ENCODE peak calls at places on chromosomes 3 and 15, in four cellular contexts. J, H, A and Q are unnamed samples.

GRCh38 chr3:13235079-13235478 is 161.8 kb upstream of the IQSEC1 start:
- DNase-seq in J (no peak), H (no peak), A (no peak), Q (no peak)

GRCh38 chr3:41327718-41328117 is 128.4 kb downstream of the CTNNB1 start:
- DNase-seq in J (peak; percentile 54), H (no peak), A (peak; percentile 26), Q (peak; percentile 91)

GRCh38 chr3:128647307-128647706 is 3.3 kb downstream of the RPN1 start:
- DNase-seq in J (no peak), H (no peak), A (no peak), Q (no peak)

GRCh38 chr15:95701410-95701809 is 629.1 kb upstream of the NR2F2 start:
- DNase-seq in J (no peak), H (no peak), A (no peak), Q (no peak)

GRCh38 chr15:74312445-74313007 is 54.9 kb downstream of the CYP11A1 start:
- DNase-seq in J (no peak), H (no peak), A (no peak), Q (no peak)

GRCh38 chr3:172317984-172318383 is 130.3 kb downstream of the GHSR start:
- DNase-seq in J (peak; percentile 96), H (peak; percentile 66), A (peak; percentile 96), Q (peak; percentile 87)

GRCh38 chr3:144039661-144040060 is 68.0 kb downstream of the DIPK2A start:
- DNase-seq in J (no peak), H (no peak), A (peak; percentile 38), Q (peak; percentile 79)

GRCh38 chr3:192207661-192208060 is 519.7 kb downstream of the FGF12 start:
- DNase-seq in J (no peak), H (no peak), A (no peak), Q (no peak)

GRCh38 chr3:105842943-105843342 is 25.9 kb downstream of the CBLB start:
- DNase-seq in J (peak; percentile 50), H (no peak), A (peak; percentile 62), Q (no peak)

GRCh38 chr3:14876942-14877341 is 58.2 kb downstream of the FGD5 start:
- DNase-seq in J (no peak), H (peak; percentile 41), A (no peak), Q (peak; percentile 19)

GRCh38 chr15:75109021-75109690 is 85.8 kb downstream of the PPCDC start:
- DNase-seq in J (no peak), H (no peak), A (no peak), Q (no peak)

GRCh38 chr15:62241135-62241770 is 76.2 kb upstream of the C2CD4B start:
- DNase-seq in J (peak; percentile 16), H (no peak), A (no peak), Q (peak; percentile 3)

GRCh38 chr15:77674327-77674726 is 41.6 kb upstream of the LINGO1 start:
- DNase-seq in J (no peak), H (no peak), A (no peak), Q (no peak)

GRCh38 chr3:71905426-71905825 is 120.5 kb upstream of the PROK2 start:
- DNase-seq in J (no peak), H (no peak), A (no peak), Q (no peak)

GRCh38 chr3:29346828-29347227 is 66.0 kb downstream of the RBMS3 start:
- DNase-seq in J (peak; percentile 55), H (no peak), A (peak; percentile 59), Q (no peak)

GRCh38 chr15:90617171-90617570 is 87.4 kb downstream of the CRTC3 start:
- DNase-seq in J (no peak), H (no peak), A (peak; percentile 53), Q (no peak)

GRCh38 chr15:72318408-72318942 is 1.5 kb downstream of the CELF6 start:
- DNase-seq in J (peak; percentile 6), H (no peak), A (no peak), Q (no peak)

GRCh38 chr15:42504631-42505030 is 9.2 kb downstream of the SNAP23 start:
- DNase-seq in J (no peak), H (no peak), A (no peak), Q (no peak)

GRCh38 chr3:43369404-43370345 is 83.3 kb downstream of the SNRK start:
- DNase-seq in J (no peak), H (no peak), A (no peak), Q (no peak)

GRCh38 chr15:52392008-52392687 is 96.5 kb upstream of the MYO5C start:
- DNase-seq in J (peak; percentile 35), H (no peak), A (peak; percentile 45), Q (peak; percentile 82)

GRCh38 chr15:62934236-62934971 is 108.1 kb upstream of the TPM1 start:
- DNase-seq in J (no peak), H (no peak), A (no peak), Q (no peak)

GRCh38 chr15:53009093-53009492 is 219.0 kb upstream of the ONECUT1 start:
- DNase-seq in J (no peak), H (no peak), A (no peak), Q (no peak)

GRCh38 chr3:12471228-12471627 is 13.1 kb upstream of the TSEN2 start:
- DNase-seq in J (no peak), H (no peak), A (no peak), Q (peak; percentile 80)

GRCh38 chr15:100861511-100861991 is 18.1 kb upstream of the ALDH1A3 start:
- DNase-seq in J (no peak), H (no peak), A (no peak), Q (no peak)

GRCh38 chr15:66489179-66489791 is 8.3 kb downstream of the SNAPC5 start:
- DNase-seq in J (no peak), H (no peak), A (no peak), Q (no peak)
- H3K36me3 ChIP-seq in J (peaks cover 97% of the 10 kb centered on the region), H (no peaks in the 10 kb centered on the region), A (peaks cover 49% of the 10 kb centered on the region), Q (peaks cover 27% of the 10 kb centered on the region)

DNA sequence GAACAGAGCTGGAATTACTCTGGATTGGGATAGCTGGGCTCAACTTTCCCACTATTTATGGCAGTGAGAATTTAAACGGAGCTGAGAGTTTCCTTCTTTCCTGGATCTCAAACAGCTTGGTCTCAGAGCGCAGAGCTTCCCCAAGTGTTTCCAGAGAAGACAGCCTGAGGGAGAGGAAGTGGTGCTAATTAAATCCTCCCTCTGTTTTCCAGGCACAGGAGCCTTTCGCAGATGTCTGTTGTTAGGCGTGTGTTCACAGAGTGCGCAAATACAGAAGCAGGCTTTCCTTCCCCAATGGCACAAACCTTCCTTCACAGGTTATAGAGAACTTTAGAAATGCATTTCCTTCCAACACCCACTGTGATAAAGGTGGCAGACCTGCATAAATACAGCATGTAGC is 32.7 kb downstream of the TPRG1 start:
- DNase-seq in J (peak; percentile 18), H (no peak), A (no peak), Q (no peak)
- H3K36me3 ChIP-seq in J (no peaks in the 10 kb centered on the region), H (no peaks in the 10 kb centered on the region), A (no peaks in the 10 kb centered on the region), Q (no peaks in the 10 kb centered on the region)

DNA sequence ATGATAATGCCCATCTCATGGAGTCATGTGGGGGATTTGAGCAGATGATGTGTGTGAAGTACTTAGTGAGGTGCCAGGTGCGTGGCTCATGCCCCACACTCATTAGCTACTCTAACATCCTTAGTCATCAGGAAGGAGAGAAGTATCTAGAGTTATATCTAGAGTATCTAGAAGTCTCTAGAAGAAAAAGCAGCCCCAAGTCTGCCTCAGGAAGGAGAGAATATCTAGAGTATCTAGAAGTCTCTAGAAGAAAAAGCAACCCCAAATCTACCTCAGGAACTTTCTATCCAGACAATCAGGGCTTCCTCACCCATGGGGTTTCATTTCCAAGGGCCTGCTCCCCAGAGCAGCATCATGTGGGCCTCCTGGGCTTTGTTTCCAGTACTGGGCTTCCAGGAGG is 24.7 kb upstream of the DOCK3 start:
- DNase-seq in J (no peak), H (no peak), A (no peak), Q (no peak)
- H3K36me3 ChIP-seq in J (peaks cover 55% of the 10 kb centered on the region), H (no peaks in the 10 kb centered on the region), A (no peaks in the 10 kb centered on the region), Q (peaks cover 13% of the 10 kb centered on the region)

GRCh38 chr3:127612966-127613365 is 14.8 kb downstream of the MCM2 start:
- DNase-seq in J (no peak), H (peak; percentile 10), A (no peak), Q (peak; percentile 71)
- H3K36me3 ChIP-seq in J (peaks cover 48% of the 10 kb centered on the region), H (no peaks in the 10 kb centered on the region), A (peaks cover 17% of the 10 kb centered on the region), Q (peaks cover 5% of the 10 kb centered on the region)

GRCh38 chr3:49357466-49358216 is 512 bp downstream of the GPX1 start:
- DNase-seq in J (peak; percentile 98), H (peak; percentile 70), A (peak; percentile 92), Q (peak; percentile 85)
- H3K36me3 ChIP-seq in J (peaks cover 66% of the 10 kb centered on the region), H (no peaks in the 10 kb centered on the region), A (peaks cover 39% of the 10 kb centered on the region), Q (peaks cover 15% of the 10 kb centered on the region)

GRCh38 chr3:186054481-186055399 is 54.1 kb downstream of the ETV5 start:
- DNase-seq in J (no peak), H (no peak), A (no peak), Q (no peak)

GRCh38 chr3:186053954-186054353 is 54.9 kb downstream of the ETV5 start:
- DNase-seq in J (peak; percentile 33), H (no peak), A (peak; percentile 73), Q (no peak)

GRCh38 chr3:186049001-186049400 is 59.9 kb downstream of the ETV5 start:
- DNase-seq in J (no peak), H (no peak), A (no peak), Q (no peak)

GRCh38 chr3:186048119-186048518 is 60.8 kb downstream of the ETV5 start:
- DNase-seq in J (no peak), H (no peak), A (no peak), Q (no peak)

DNA sequence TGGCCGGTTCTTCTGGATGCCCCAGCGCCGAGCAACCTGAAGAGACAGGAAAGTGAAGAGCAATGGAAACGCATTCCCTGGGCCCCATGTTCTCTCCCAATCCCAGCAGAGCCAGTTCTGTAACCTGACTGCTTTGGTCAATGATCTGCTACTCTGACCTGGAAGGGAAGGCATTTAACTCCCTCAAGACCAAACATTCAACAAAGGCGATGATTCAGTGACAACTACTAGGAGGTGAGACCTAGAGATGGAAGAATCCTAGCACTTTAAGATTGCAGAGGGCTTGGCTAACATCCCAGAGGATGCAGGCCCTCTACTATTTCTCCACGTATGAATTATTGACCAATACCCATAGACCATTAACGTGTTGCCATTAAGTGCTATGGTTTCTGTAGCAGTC is 56.8 kb downstream of the ETV5 start:
- DNase-seq in J (no peak), H (no peak), A (no peak), Q (no peak)
- H3K36me3 ChIP-seq in J (peaks cover 97% of the 10 kb centered on the region), H (no peaks in the 10 kb centered on the region), A (peaks cover 41% of the 10 kb centered on the region), Q (no peaks in the 10 kb centered on the region)

GRCh38 chr15:59039225-59039624 is 51.8 kb downstream of the RNF111 start:
- DNase-seq in J (no peak), H (no peak), A (no peak), Q (no peak)

GRCh38 chr15:59029554-59029953 is 42.1 kb downstream of the RNF111 start:
- DNase-seq in J (no peak), H (no peak), A (no peak), Q (no peak)

DNA sequence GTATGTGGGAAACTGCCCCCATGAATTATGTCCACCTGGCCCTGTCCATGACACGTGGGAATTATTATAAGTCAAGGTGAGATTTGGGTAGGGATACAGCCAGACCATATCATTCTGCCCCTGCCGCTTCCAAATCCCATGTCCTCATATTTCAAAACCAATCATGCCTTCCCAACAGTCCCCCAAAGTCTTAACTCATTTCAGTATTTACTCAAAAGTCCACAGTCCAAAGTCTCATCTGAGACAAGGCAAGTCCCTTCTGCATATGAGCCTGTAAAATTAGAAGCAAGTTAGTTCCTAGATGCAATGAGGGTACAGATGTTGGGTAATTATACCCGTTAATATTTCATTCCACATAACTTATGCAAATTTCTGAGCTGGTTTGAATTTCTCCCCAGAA is 47.7 kb downstream of the RNF111 start:
- DNase-seq in J (no peak), H (no peak), A (no peak), Q (no peak)
- H3K36me3 ChIP-seq in J (peaks cover 63% of the 10 kb centered on the region), H (no peaks in the 10 kb centered on the region), A (peaks cover 16% of the 10 kb centered on the region), Q (no peaks in the 10 kb centered on the region)